ENCODE peak calls at places on chromosomes 13 and 19, in seven cellular contexts. N is heart right ventricle, Z is fibroblast of lung, T is pancreas, U is psoas muscle, P is spleen, V is suprapubic skin. B is an unnamed sample.

GRCh38 chr19:56079609-56080008 is 41.5 kb downstream of the ZNF787 start:
- DNase-seq in N (no peak), Z (no peak), T (no peak), U (no peak), P (peak; percentile 25), V (no peak), B (no peak)

GRCh38 chr13:60229708-60230272 is 66.1 kb upstream of the DIAPH3 start:
- DNase-seq in N (no peak), Z (peak; percentile 77), T (no peak), U (no peak), P (no peak), V (no peak), B (no peak)

GRCh38 chr13:27622102-27622820 is 569 bp downstream of the POLR1D start:
- DNase-seq in N (no peak), Z (no peak), T (no peak), U (no peak), P (no peak), V (no peak), B (no peak)

GRCh38 chr13:44311011-44311481 is 62.6 kb upstream of the SERP2 start:
- DNase-seq in N (no peak), Z (peak; percentile 68), T (no peak), U (peak; percentile 39), P (no peak), V (no peak), B (no peak)

GRCh38 chr19:46631481-46631880 is 4.5 kb downstream of the GNG8 start:
- DNase-seq in N (no peak), Z (peak; percentile 29), T (no peak), U (peak; percentile 77), P (no peak), V (no peak), B (no peak)

GRCh38 chr19:2923510-2923909 is 21.3 kb downstream of the ZNF77 start:
- DNase-seq in N (no peak), Z (peak; percentile 30), T (no peak), U (no peak), P (no peak), V (no peak), B (no peak)

GRCh38 chr19:10501971-10502523 is 1.1 kb downstream of the KEAP1 start:
- DNase-seq in N (peak; percentile 81), Z (peak; percentile 37), T (peak; percentile 98), U (peak; percentile 83), P (peak; percentile 90), V (peak; percentile 87), B (no peak)

GRCh38 chr13:65789815-65790214 is 1440.3 kb downstream of the PCDH9 start:
- DNase-seq in N (no peak), Z (peak; percentile 13), T (no peak), U (no peak), P (no peak), V (no peak), B (no peak)

GRCh38 chr13:94525781-94526180 is 46.3 kb upstream of the DCT start:
- DNase-seq in N (no peak), Z (no peak), T (no peak), U (no peak), P (no peak), V (no peak), B (no peak)

GRCh38 chr13:27476943-27477681 is 26.7 kb upstream of the MTIF3 start:
- DNase-seq in N (no peak), Z (peak; percentile 5), T (peak; percentile 49), U (no peak), P (no peak), V (peak; percentile 26), B (peak; percentile 17)

GRCh38 chr13:44267966-44268365 is 105.7 kb upstream of the SERP2 start:
- DNase-seq in N (no peak), Z (peak; percentile 96), T (no peak), U (no peak), P (no peak), V (no peak), B (no peak)

GRCh38 chr13:113411216-113412023 is 41.9 kb downstream of the ADPRHL1 start:
- DNase-seq in N (peak; percentile 69), Z (peak; percentile 98), T (no peak), U (peak; percentile 89), P (peak; percentile 53), V (no peak), B (peak; percentile 35)

GRCh38 chr13:90686438-90686837 is 661.0 kb upstream of the MIR17HG start:
- DNase-seq in N (peak; percentile 4), Z (peak; percentile 92), T (no peak), U (no peak), P (no peak), V (no peak), B (no peak)

GRCh38 chr19:4368128-4368820 is 24.9 kb downstream of the MPND start:
- DNase-seq in N (no peak), Z (peak; percentile 36), T (peak; percentile 38), U (no peak), P (no peak), V (no peak), B (no peak)

GRCh38 chr13:50529154-50529882 is 314.2 kb downstream of the DLEU7 start:
- DNase-seq in N (peak; percentile 91), Z (peak; percentile 96), T (peak; percentile 91), U (peak; percentile 86), P (peak; percentile 78), V (peak; percentile 91), B (no peak)

GRCh38 chr19:19371056-19371455 is 34.4 kb upstream of the GATAD2A start:
- DNase-seq in N (no peak), Z (no peak), T (no peak), U (no peak), P (no peak), V (no peak), B (no peak)

GRCh38 chr19:16226878-16227836 is 29.4 kb downstream of the AP1M1 start:
- DNase-seq in N (no peak), Z (no peak), T (no peak), U (no peak), P (no peak), V (no peak), B (no peak)

DNA sequence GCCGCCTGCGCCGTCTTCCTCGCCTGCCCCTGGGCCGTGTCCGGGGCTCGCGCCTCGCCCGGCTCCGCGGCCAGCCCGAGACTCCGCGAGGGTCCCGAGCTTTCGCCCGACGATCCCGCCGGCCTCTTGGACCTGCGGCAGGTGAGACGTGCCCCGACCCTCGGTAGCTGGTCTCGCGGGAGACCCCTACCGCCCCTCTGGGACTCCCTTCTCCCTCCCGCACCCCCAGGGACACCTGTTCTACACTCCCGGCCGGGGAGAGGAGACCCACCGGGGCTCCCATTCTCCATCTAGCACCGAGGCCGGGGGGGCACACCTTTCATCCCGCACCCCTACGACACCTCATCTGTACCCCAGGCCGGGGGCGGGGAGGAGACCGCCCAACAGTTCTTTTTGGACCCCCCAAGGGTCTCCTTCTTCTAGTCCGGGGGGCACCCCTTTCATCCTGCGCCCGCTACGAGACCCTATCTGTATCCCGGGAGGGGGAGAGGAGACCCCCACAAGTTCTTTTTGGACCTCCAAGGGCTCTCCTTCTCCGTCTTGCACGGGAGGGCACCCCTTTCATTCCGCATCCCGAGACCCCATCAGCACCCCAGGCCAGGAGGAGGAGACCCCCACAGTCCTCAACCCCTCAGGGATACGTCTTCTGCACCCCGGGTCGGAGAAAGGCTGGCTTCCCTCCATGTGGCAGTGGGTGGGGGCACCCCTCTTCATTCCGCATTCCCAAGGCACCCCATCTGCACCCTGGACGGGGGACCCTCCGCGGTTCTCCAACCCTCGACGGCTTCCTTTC is 533 bp downstream of the TNFSF9 start:
- DNase-seq in N (no peak), Z (no peak), T (no peak), U (no peak), P (no peak), V (no peak), B (no peak)
- H3K4me1 ChIP-seq in N (peaks cover 35% of the 10 kb centered on the region), Z (peaks cover 5% of the 10 kb centered on the region), T (no peaks in the 10 kb centered on the region), U (peaks cover 7% of the 10 kb centered on the region), P (peaks cover 58% of the 10 kb centered on the region), V (peaks cover 38% of the 10 kb centered on the region), B (peaks cover 10% of the 10 kb centered on the region)

DNA sequence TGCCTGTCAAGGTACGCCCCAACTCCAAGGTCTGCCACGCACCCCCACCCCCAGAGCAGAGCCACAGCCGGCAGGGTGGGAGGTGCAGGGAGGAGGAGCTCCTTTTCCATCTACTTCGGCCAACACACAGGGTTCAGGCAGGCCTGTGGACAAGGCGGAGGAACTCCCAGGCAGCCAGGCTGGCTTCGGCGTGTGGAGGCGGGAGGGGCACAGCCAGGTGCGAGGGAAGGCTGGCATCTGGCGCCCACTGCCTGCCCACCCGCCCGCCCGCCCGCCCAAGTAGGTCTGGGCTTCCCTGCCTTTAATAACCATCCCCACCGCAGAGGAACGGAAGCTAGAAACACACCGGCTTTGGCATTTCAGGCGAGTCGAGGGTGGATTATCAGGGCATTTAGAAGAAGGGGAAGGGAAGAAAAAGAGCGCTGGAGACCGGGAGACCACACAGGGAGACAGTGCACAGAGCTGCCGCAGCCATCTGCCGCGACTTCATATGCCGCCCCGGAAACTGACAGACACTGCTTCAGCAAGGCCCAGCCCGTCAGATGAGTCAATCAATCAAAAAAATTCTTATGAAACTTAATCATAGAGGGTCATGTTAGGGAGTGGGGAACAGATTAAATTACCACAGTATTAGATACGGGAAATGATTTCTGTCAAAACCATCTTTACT is 199.8 kb downstream of the TSHZ3 start:
- DNase-seq in N (no peak), Z (no peak), T (no peak), U (no peak), P (no peak), V (no peak), B (no peak)
- H3K4me3 ChIP-seq in N (no peak overlapping the region), Z (no peak overlapping the region), T (no peak overlapping the region), U (no peak overlapping the region), P (no peak overlapping the region), V (no peak overlapping the region), B (no peak overlapping the region)

GRCh38 chr19:8363803-8364771 is at the start of gene ANGPTL4:
- DNase-seq in N (peak; percentile 73), Z (peak; percentile 50), T (peak; percentile 89), U (peak; percentile 89), P (peak; percentile 69), V (peak; percentile 90), B (no peak)

GRCh38 chr19:8360196-8360595 is 3.8 kb upstream of the ANGPTL4 start:
- DNase-seq in N (no peak), Z (no peak), T (no peak), U (no peak), P (peak; percentile 41), V (no peak), B (no peak)

GRCh38 chr19:8358948-8359347 is 5.0 kb upstream of the ANGPTL4 start:
- DNase-seq in N (no peak), Z (no peak), T (no peak), U (no peak), P (peak; percentile 10), V (no peak), B (no peak)

GRCh38 chr19:8366121-8366581 is 2.2 kb downstream of the ANGPTL4 start:
- DNase-seq in N (no peak), Z (no peak), T (peak; percentile 65), U (no peak), P (peak; percentile 55), V (no peak), B (no peak)

GRCh38 chr19:8361921-8362793 is 1.8 kb upstream of the ANGPTL4 start:
- DNase-seq in N (peak; percentile 95), Z (peak; percentile 96), T (peak; percentile 98), U (peak; percentile 97), P (peak; percentile 86), V (peak; percentile 96), B (peak; percentile 93)
- H3K27ac ChIP-seq in N (peak overlapping the region; percentile 79), Z (peak overlapping the region; percentile 81), T (peak overlapping the region; percentile 68), U (peak overlapping the region; percentile 93), P (peak overlapping the region; percentile 71), V (peak overlapping the region; percentile 89), B (peak overlapping the region; percentile 90)

DNA sequence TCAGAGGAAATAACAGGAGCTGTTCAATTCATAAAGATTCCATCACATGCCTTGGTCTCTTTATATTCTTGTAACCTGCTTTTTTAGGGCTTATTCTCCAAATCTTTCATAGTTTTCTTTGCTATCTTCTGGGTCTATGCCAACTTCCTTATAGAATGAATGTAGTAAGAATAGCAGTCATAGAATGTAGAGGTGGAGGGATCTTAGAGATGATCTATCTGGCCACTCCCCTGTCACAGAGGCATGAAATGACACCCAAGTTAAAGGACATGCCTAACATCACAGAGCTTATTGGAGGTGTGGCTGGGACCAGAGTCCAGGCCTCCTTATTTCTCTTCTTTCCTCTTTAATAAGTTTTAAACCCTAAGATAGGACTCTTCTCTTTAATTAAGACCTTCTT is 13.2 kb downstream of the LCP1 start:
- DNase-seq in N (no peak), Z (no peak), T (no peak), U (no peak), P (no peak), V (no peak), B (no peak)
- H3K4me1 ChIP-seq in N (peaks cover 12% of the 10 kb centered on the region), Z (no peaks in the 10 kb centered on the region), T (no peaks in the 10 kb centered on the region), U (peaks cover 3% of the 10 kb centered on the region), P (peaks cover 100% of the 10 kb centered on the region), V (peaks cover 24% of the 10 kb centered on the region), B (no peaks in the 10 kb centered on the region)